ENCODE peak calls at places on chromosomes 3 and 15, in six cellular contexts. One of them, this sample, is unnamed.

GRCh38 chr3:63864008-63864871 is 573 bp downstream of the ATXN7 start:
- DNase-seq in GM23338: peak
- DNase-seq in MM.1S: peak
- DNase-seq in keratinocyte: no peak
- DNase-seq in fibroblast of lung: no peak
- DNase-seq in H1: no peak
- DNase-seq in this sample: peak

GRCh38 chr15:23565395-23566069 is at the start of gene MKRN3:
- DNase-seq in GM23338: no peak
- DNase-seq in MM.1S: no peak
- DNase-seq in keratinocyte: no peak
- DNase-seq in fibroblast of lung: peak
- DNase-seq in H1: no peak
- DNase-seq in this sample: peak

GRCh38 chr3:197501879-197502620 is 53.7 kb downstream of the BDH1 start:
- DNase-seq in GM23338: peak
- DNase-seq in MM.1S: peak
- DNase-seq in keratinocyte: no peak
- DNase-seq in fibroblast of lung: peak
- DNase-seq in H1: peak
- DNase-seq in this sample: peak

GRCh38 chr3:171824076-171824475 is 13.8 kb upstream of the PLD1 start:
- DNase-seq in GM23338: no peak
- DNase-seq in MM.1S: no peak
- DNase-seq in keratinocyte: no peak
- DNase-seq in fibroblast of lung: no peak
- DNase-seq in H1: no peak
- DNase-seq in this sample: no peak

GRCh38 chr3:29637093-29637492 is 356.2 kb downstream of the RBMS3 start:
- DNase-seq in GM23338: no peak
- DNase-seq in MM.1S: no peak
- DNase-seq in keratinocyte: no peak
- DNase-seq in fibroblast of lung: no peak
- DNase-seq in H1: no peak
- DNase-seq in this sample: no peak

GRCh38 chr3:194204036-194204792 is 68.3 kb downstream of the HES1 start:
- DNase-seq in GM23338: peak
- DNase-seq in MM.1S: peak
- DNase-seq in keratinocyte: no peak
- DNase-seq in fibroblast of lung: no peak
- DNase-seq in H1: peak
- DNase-seq in this sample: peak

GRCh38 chr15:101086394-101087171 is 165.3 kb downstream of the CHSY1 start:
- DNase-seq in GM23338: no peak
- DNase-seq in MM.1S: no peak
- DNase-seq in keratinocyte: no peak
- DNase-seq in fibroblast of lung: no peak
- DNase-seq in H1: no peak
- DNase-seq in this sample: no peak

GRCh38 chr15:69808756-69809155 is 289.0 kb downstream of the TLE3 start:
- DNase-seq in GM23338: no peak
- DNase-seq in MM.1S: no peak
- DNase-seq in keratinocyte: no peak
- DNase-seq in fibroblast of lung: peak
- DNase-seq in H1: no peak
- DNase-seq in this sample: no peak

GRCh38 chr3:123310186-123310585 is 108.4 kb downstream of the SEC22A start:
- DNase-seq in GM23338: no peak
- DNase-seq in MM.1S: no peak
- DNase-seq in keratinocyte: no peak
- DNase-seq in fibroblast of lung: no peak
- DNase-seq in H1: no peak
- DNase-seq in this sample: no peak

GRCh38 chr3:66452247-66453040 is 48.4 kb downstream of the LRIG1 start:
- DNase-seq in GM23338: no peak
- DNase-seq in MM.1S: no peak
- DNase-seq in keratinocyte: no peak
- DNase-seq in fibroblast of lung: peak
- DNase-seq in H1: no peak
- DNase-seq in this sample: no peak

GRCh38 chr3:194855025-194855391 is 169.3 kb downstream of the FAM43A start:
- DNase-seq in GM23338: no peak
- DNase-seq in MM.1S: no peak
- DNase-seq in keratinocyte: no peak
- DNase-seq in fibroblast of lung: no peak
- DNase-seq in H1: no peak
- DNase-seq in this sample: no peak

GRCh38 chr3:56772926-56773587 is 28.7 kb downstream of the ARHGEF3 start:
- DNase-seq in GM23338: no peak
- DNase-seq in MM.1S: no peak
- DNase-seq in keratinocyte: no peak
- DNase-seq in fibroblast of lung: no peak
- DNase-seq in H1: no peak
- DNase-seq in this sample: no peak

GRCh38 chr3:66376568-66376967 is 124.3 kb downstream of the LRIG1 start:
- DNase-seq in GM23338: no peak
- DNase-seq in MM.1S: no peak
- DNase-seq in keratinocyte: no peak
- DNase-seq in fibroblast of lung: peak
- DNase-seq in H1: no peak
- DNase-seq in this sample: no peak

GRCh38 chr3:197088370-197088769 is 58.8 kb upstream of the MELTF start:
- DNase-seq in GM23338: no peak
- DNase-seq in MM.1S: no peak
- DNase-seq in keratinocyte: no peak
- DNase-seq in fibroblast of lung: no peak
- DNase-seq in H1: no peak
- DNase-seq in this sample: no peak

GRCh38 chr15:71051539-71051938 is 63.7 kb upstream of the THSD4 start:
- DNase-seq in GM23338: no peak
- DNase-seq in MM.1S: no peak
- DNase-seq in keratinocyte: no peak
- DNase-seq in fibroblast of lung: peak
- DNase-seq in H1: no peak
- DNase-seq in this sample: no peak

GRCh38 chr15:79874242-79874641 is 22.6 kb downstream of the MTHFS start:
- DNase-seq in GM23338: no peak
- DNase-seq in MM.1S: no peak
- DNase-seq in keratinocyte: no peak
- DNase-seq in fibroblast of lung: no peak
- DNase-seq in H1: no peak
- DNase-seq in this sample: no peak

DNA sequence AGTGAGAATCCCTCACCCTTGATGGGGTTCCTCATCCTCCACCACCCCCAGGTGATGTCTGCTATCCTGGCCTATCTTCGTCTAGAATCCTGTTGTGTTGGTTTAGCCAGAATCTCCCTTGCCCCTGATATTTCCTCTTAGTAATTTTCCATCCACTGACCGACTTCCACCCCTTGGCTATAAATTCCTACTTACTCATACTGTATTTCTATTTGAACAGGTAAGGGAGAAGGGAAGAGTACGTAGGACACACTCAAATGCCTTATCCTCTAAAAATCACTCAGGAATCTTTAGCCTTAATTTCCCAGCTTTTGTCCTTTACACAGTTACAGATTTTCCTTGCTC is 678 bp upstream of the TFG start:
- DNase-seq in GM23338: no peak
- DNase-seq in MM.1S: no peak
- DNase-seq in keratinocyte: no peak
- DNase-seq in fibroblast of lung: no peak
- DNase-seq in H1: no peak
- DNase-seq in this sample: no peak
- H2AFZ ChIP-seq in GM23338: peak
- H2AFZ ChIP-seq in MM.1S: peak
- H2AFZ ChIP-seq in keratinocyte: peak
- H2AFZ ChIP-seq in fibroblast of lung: peak
- H2AFZ ChIP-seq in H1: peak
- H2AFZ ChIP-seq in this sample: peak

GRCh38 chr3:186931487-186932280 is 1.4 kb downstream of the ST6GAL1 start:
- DNase-seq in GM23338: peak
- DNase-seq in MM.1S: peak
- DNase-seq in keratinocyte: no peak
- DNase-seq in fibroblast of lung: peak
- DNase-seq in H1: peak
- DNase-seq in this sample: no peak
- TF ChIP-seq EZH2 in GM23338: no peak
- TF ChIP-seq EZH2 in MM.1S: no peak
- TF ChIP-seq EZH2 in keratinocyte: no peak
- TF ChIP-seq EZH2 in fibroblast of lung: no peak
- TF ChIP-seq EZH2 in H1: no peak
- TF ChIP-seq EZH2 in this sample: peak

GRCh38 chr3:112640864-112641751 is at the start of gene CCDC80:
- DNase-seq in GM23338: peak
- DNase-seq in MM.1S: no peak
- DNase-seq in keratinocyte: peak
- DNase-seq in fibroblast of lung: peak
- DNase-seq in H1: no peak
- DNase-seq in this sample: no peak

GRCh38 chr3:112640333-112640863 is 545 bp downstream of the CCDC80 start:
- DNase-seq in GM23338: no peak
- DNase-seq in MM.1S: no peak
- DNase-seq in keratinocyte: no peak
- DNase-seq in fibroblast of lung: peak
- DNase-seq in H1: no peak
- DNase-seq in this sample: no peak

GRCh38 chr3:112639451-112640332 is 1.3 kb downstream of the CCDC80 start:
- DNase-seq in GM23338: no peak
- DNase-seq in MM.1S: no peak
- DNase-seq in keratinocyte: no peak
- DNase-seq in fibroblast of lung: no peak
- DNase-seq in H1: no peak
- DNase-seq in this sample: no peak

GRCh38 chr3:112637700-112638099 is 3.2 kb downstream of the CCDC80 start:
- DNase-seq in GM23338: no peak
- DNase-seq in MM.1S: no peak
- DNase-seq in keratinocyte: no peak
- DNase-seq in fibroblast of lung: no peak
- DNase-seq in H1: no peak
- DNase-seq in this sample: no peak

GRCh38 chr3:112638327-112639020 is 2.5 kb downstream of the CCDC80 start:
- DNase-seq in GM23338: no peak
- DNase-seq in MM.1S: no peak
- DNase-seq in keratinocyte: no peak
- DNase-seq in fibroblast of lung: no peak
- DNase-seq in H1: no peak
- DNase-seq in this sample: no peak
- H3K27ac ChIP-seq in GM23338: no peak
- H3K27ac ChIP-seq in MM.1S: no peak
- H3K27ac ChIP-seq in keratinocyte: no peak
- H3K27ac ChIP-seq in fibroblast of lung: peak
- H3K27ac ChIP-seq in H1: no peak
- H3K27ac ChIP-seq in this sample: no peak

DNA sequence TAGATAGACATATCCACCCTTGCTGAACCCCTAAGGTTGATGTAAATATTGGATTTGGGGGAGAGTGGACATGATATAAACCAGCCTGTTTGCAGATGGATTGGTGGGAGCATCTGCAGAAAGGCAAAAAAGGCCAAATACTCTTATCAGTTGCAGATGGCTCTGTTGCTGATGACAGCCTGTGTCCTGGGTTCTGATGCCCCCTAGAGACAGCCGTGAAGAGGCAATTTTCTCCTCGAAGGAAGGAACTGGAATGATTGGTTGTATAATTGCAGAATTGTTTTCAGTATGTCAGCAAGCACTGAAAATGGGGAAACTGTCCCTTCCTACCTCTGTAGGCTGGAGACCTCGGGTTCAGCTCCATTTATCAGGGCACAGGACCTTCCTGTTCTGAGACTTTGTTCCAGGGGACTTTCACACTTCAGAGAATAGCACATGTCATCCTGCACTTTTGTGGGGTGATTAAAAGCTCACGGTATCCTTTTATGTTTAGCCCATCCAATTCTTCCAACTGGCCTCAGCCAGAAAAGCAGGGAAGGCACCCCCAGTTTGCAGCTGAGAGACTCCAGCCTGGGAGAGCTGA is 103.0 kb downstream of the PGPEP1L start:
- DNase-seq in GM23338: peak
- DNase-seq in MM.1S: peak
- DNase-seq in keratinocyte: no peak
- DNase-seq in fibroblast of lung: peak
- DNase-seq in H1: no peak
- DNase-seq in this sample: peak
- H2AFZ ChIP-seq in GM23338: no peak
- H2AFZ ChIP-seq in MM.1S: no peak
- H2AFZ ChIP-seq in keratinocyte: no peak
- H2AFZ ChIP-seq in fibroblast of lung: no peak
- H2AFZ ChIP-seq in H1: no peak
- H2AFZ ChIP-seq in this sample: no peak

GRCh38 chr15:41494190-41494921 is 682 bp downstream of the ITPKA start:
- DNase-seq in GM23338: peak
- DNase-seq in MM.1S: peak
- DNase-seq in keratinocyte: no peak
- DNase-seq in fibroblast of lung: no peak
- DNase-seq in H1: peak
- DNase-seq in this sample: peak

GRCh38 chr15:41493205-41493901 is at the start of gene ITPKA:
- DNase-seq in GM23338: peak
- DNase-seq in MM.1S: peak
- DNase-seq in keratinocyte: peak
- DNase-seq in fibroblast of lung: peak
- DNase-seq in H1: peak
- DNase-seq in this sample: peak

GRCh38 chr15:41495736-41496599 is 2.3 kb downstream of the ITPKA start:
- DNase-seq in GM23338: peak
- DNase-seq in MM.1S: no peak
- DNase-seq in keratinocyte: no peak
- DNase-seq in fibroblast of lung: no peak
- DNase-seq in H1: peak
- DNase-seq in this sample: no peak

GRCh38 chr15:41493902-41494189 is 172 bp downstream of the ITPKA start:
- DNase-seq in GM23338: no peak
- DNase-seq in MM.1S: no peak
- DNase-seq in keratinocyte: no peak
- DNase-seq in fibroblast of lung: no peak
- DNase-seq in H1: no peak
- DNase-seq in this sample: no peak

GRCh38 chr15:41494922-41495735 is 1.5 kb downstream of the ITPKA start:
- DNase-seq in GM23338: peak
- DNase-seq in MM.1S: no peak
- DNase-seq in keratinocyte: no peak
- DNase-seq in fibroblast of lung: no peak
- DNase-seq in H1: peak
- DNase-seq in this sample: no peak
- TF ChIP-seq EZH2 in GM23338: peak
- TF ChIP-seq EZH2 in MM.1S: no peak
- TF ChIP-seq EZH2 in keratinocyte: peak
- TF ChIP-seq EZH2 in fibroblast of lung: peak
- TF ChIP-seq EZH2 in H1: peak
- TF ChIP-seq EZH2 in this sample: no peak